ENCODE peak calls at places on chromosomes 1 and 21, in nine cellular contexts. C is BE2C, R is psoas muscle, Z is fibroblast of mammary gland, H is endothelial cell, G is heart left ventricle, A is HFFc6, J is HCT116, Q is PC-3. F is an unnamed sample.
A peak's percentile ranks its signal among the peaks of the same experiment; 100 is the strongest.

GRCh38 chr1:156571261-156571958 is 955 bp downstream of the IQGAP3 start:
- DNase-seq in C (no peak), R (no peak), Z (peak; percentile 94), H (no peak), G (no peak), A (peak; percentile 93), J (no peak), Q (peak; percentile 77), F (no peak)

GRCh38 chr1:156004843-156005593 is 15.7 kb downstream of the SSR2 start:
- DNase-seq in C (no peak), R (no peak), Z (no peak), H (no peak), G (no peak), A (no peak), J (no peak), Q (no peak), F (no peak)

GRCh38 chr1:117691942-117692341 is 86.1 kb downstream of the TENT5C start:
- DNase-seq in C (no peak), R (no peak), Z (no peak), H (no peak), G (no peak), A (no peak), J (no peak), Q (no peak), F (no peak)

GRCh38 chr1:118148034-118148433 is 37.0 kb downstream of the SPAG17 start:
- DNase-seq in C (no peak), R (no peak), Z (no peak), H (no peak), G (no peak), A (peak; percentile 20), J (no peak), Q (no peak), F (no peak)

GRCh38 chr1:26584022-26584485 is 54.5 kb downstream of the RPS6KA1 start:
- DNase-seq in C (no peak), R (no peak), Z (peak; percentile 41), H (no peak), G (no peak), A (no peak), J (peak; percentile 24), Q (peak; percentile 40), F (no peak)

GRCh38 chr1:902023-902422 is 21.7 kb upstream of the SAMD11 start:
- DNase-seq in C (no peak), R (peak; percentile 8), Z (no peak), H (no peak), G (no peak), A (no peak), J (no peak), Q (no peak), F (no peak)

GRCh38 chr21:38244885-38245869 is 11.6 kb upstream of the KCNJ15 start:
- DNase-seq in C (no peak), R (peak; percentile 34), Z (peak; percentile 100), H (no peak), G (no peak), A (peak; percentile 97), J (no peak), Q (peak; percentile 83), F (no peak)

GRCh38 chr21:26766826-26767325 is 78.3 kb downstream of the ADAMTS1 start:
- DNase-seq in C (no peak), R (no peak), Z (no peak), H (no peak), G (no peak), A (no peak), J (no peak), Q (no peak), F (no peak)

GRCh38 chr1:192766009-192766625 is 42.7 kb upstream of the RGS2 start:
- DNase-seq in C (no peak), R (no peak), Z (no peak), H (no peak), G (no peak), A (peak; percentile 50), J (no peak), Q (peak; percentile 70), F (no peak)

GRCh38 chr1:68104155-68104554 is 53.7 kb upstream of the DIRAS3 start:
- DNase-seq in C (no peak), R (no peak), Z (peak; percentile 79), H (no peak), G (no peak), A (peak; percentile 23), J (no peak), Q (peak; percentile 32), F (no peak)

GRCh38 chr1:172449585-172450523 is 6.0 kb upstream of the PIGC start:
- DNase-seq in C (peak; percentile 72), R (peak; percentile 54), Z (peak; percentile 69), H (peak; percentile 64), G (peak; percentile 72), A (peak; percentile 70), J (peak; percentile 39), Q (peak; percentile 97), F (peak; percentile 56)

GRCh38 chr1:245893025-245893424 is 614.1 kb downstream of the SMYD3 start:
- DNase-seq in C (no peak), R (no peak), Z (no peak), H (no peak), G (no peak), A (no peak), J (no peak), Q (no peak), F (no peak)

GRCh38 chr1:245888809-245889208 is 618.3 kb downstream of the SMYD3 start:
- DNase-seq in C (no peak), R (no peak), Z (peak; percentile 60), H (peak; percentile 33), G (no peak), A (peak; percentile 33), J (peak; percentile 23), Q (peak; percentile 77), F (no peak)
- TF ChIP-seq CTCF in C (peak; percentile 61), R (no peak), Z (peak; percentile 48), H (peak; percentile 42), G (peak; percentile 18), A (peak; percentile 74), J (peak; percentile 70), Q (peak; percentile 87), F (peak; percentile 11)

GRCh38 chr1:66343569-66344325 is 190.2 kb upstream of the SGIP1 start:
- DNase-seq in C (no peak), R (no peak), Z (peak; percentile 54), H (no peak), G (no peak), A (no peak), J (no peak), Q (no peak), F (no peak)
- TF ChIP-seq CTCF in C (no peak), R (no peak), Z (no peak), H (no peak), G (no peak), A (no peak), J (peak; percentile 16), Q (no peak), F (no peak)

DNA sequence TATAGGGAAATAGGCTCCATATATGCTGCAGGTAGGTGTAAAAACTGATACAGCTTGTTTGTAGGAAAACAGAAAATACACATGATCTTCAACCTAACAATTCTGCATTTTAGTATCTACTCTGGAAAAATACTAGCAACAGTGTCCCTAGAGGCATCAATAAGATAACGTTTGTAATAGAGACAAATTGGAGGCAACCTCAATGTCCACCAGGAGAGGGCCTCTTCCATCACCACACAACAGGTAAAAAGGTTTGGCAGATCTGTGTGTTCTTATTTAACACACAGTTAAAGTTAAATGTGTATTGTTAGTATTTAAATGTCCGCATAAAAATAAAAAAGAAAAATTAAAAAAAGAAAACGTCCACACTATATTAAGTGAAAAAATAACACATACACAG is 5.4 kb downstream of the EIF2D start:
- DNase-seq in C (peak; percentile 28), R (no peak), Z (peak; percentile 43), H (no peak), G (no peak), A (peak; percentile 55), J (peak; percentile 36), Q (peak; percentile 84), F (no peak)
- TF ChIP-seq CTCF in C (peak; percentile 65), R (peak; percentile 18), Z (peak; percentile 56), H (peak; percentile 60), G (peak; percentile 14), A (peak; percentile 80), J (peak; percentile 81), Q (peak; percentile 97), F (peak; percentile 55)

GRCh38 chr1:32448773-32449456 is 16.0 kb upstream of the ZBTB8B start:
- DNase-seq in C (peak; percentile 67), R (no peak), Z (peak; percentile 25), H (peak; percentile 12), G (no peak), A (peak; percentile 24), J (peak; percentile 68), Q (peak; percentile 53), F (peak; percentile 64)
- TF ChIP-seq CTCF in C (peak; percentile 54), R (peak; percentile 6), Z (no peak), H (no peak), G (peak; percentile 7), A (peak; percentile 77), J (peak; percentile 69), Q (peak; percentile 68), F (peak; percentile 17)

GRCh38 chr1:226738421-226738994 is 574 bp downstream of the ITPKB start:
- DNase-seq in C (peak; percentile 44), R (peak; percentile 39), Z (peak; percentile 23), H (peak; percentile 40), G (peak; percentile 77), A (no peak), J (no peak), Q (peak; percentile 60), F (peak; percentile 61)
- TF ChIP-seq CTCF in C (peak; percentile 12), R (peak; percentile 5), Z (no peak), H (no peak), G (no peak), A (no peak), J (no peak), Q (no peak), F (no peak)

DNA sequence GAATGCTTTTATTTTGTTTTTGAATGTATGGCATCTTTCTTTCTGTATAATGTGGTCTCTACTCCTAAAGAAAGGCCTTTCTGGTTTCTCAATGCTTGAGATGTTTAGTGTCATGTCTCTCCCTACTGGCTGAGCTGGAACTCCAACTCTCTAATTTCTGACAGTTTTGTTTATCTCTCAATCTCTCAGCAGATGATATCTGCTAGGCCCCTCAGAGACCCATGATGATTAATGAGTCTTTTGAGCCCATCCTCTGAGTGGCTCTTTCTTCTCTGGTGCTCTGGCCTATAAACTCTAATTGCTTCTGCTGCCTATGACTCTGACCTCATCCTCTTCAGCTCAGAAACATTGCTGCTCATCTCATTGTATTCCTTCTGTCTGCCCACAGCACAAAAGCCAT is 46.6 kb downstream of the CRB1 start:
- DNase-seq in C (no peak), R (no peak), Z (no peak), H (no peak), G (no peak), A (no peak), J (no peak), Q (no peak), F (no peak)
- TF ChIP-seq CTCF in C (no peak), R (no peak), Z (no peak), H (no peak), G (no peak), A (no peak), J (no peak), Q (no peak), F (no peak)

F was measured in nephron progenitor cell.